ENCODE peak calls at places on chromosomes 13 and 19, in eight cellular contexts. X is activated CD4-positive, alpha-beta T cell treated with anti-CD3 and anti-CD28 coated beads for 1 hour; B is amniotic stem cell; A is cardiac fibroblast; J is stimulated activated CD8-positive, alpha-beta memory T cell treated with anti-CD3 and anti-CD28 coated beads, Interleukin-15, amount 100 ng/mL, for 4 hours; L is NCI-H1105 treated with DMSO at 0.1 percent for 48 hours; U is MCF 10A; E is activated naive CD8-positive, alpha-beta T cell treated with anti-CD3 and anti-CD28 coated beads, Interleukin-2, amount 50 U/mL, for 16 hours. P is an unnamed sample.

GRCh38 chr19:33430674-33431277 is 57.3 kb downstream of the CEBPG start:
- DNase-seq in J (no peak), L (peak), X (peak), B (peak), A (peak), U (peak), E (peak), P (no peak)

GRCh38 chr19:11813801-11814706 is at the start of gene ZNF440:
- DNase-seq in U (peak), J (peak), L (peak), B (peak), X (peak), E (peak), A (peak), P (peak)

GRCh38 chr19:13153627-13154240 is 3.5 kb downstream of the IER2 start:
- DNase-seq in U (peak), B (no peak), X (peak), E (no peak), J (no peak), L (peak), A (peak), P (no peak)

GRCh38 chr13:20461481-20461859 is 64.2 kb downstream of the CRYL1 start:
- DNase-seq in U (peak), B (no peak), L (no peak), X (no peak), E (no peak), J (no peak), A (peak), P (no peak)

GRCh38 chr19:17457621-17458020 is 3.1 kb downstream of the NXNL1 start:
- DNase-seq in A (no peak), X (no peak), U (no peak), L (no peak), E (no peak), B (no peak), J (no peak), P (no peak)

GRCh38 chr19:2532252-2533071 is 56.5 kb downstream of the GADD45B start:
- DNase-seq in U (peak), A (peak), B (peak), E (no peak), J (no peak), X (no peak), L (no peak), P (no peak)

GRCh38 chr19:45676851-45677263 is 8.8 kb downstream of the GIPR start:
- DNase-seq in A (no peak), E (peak), X (peak), U (no peak), B (no peak), L (no peak), J (peak), P (peak)

GRCh38 chr13:87872813-87873212 is 201.6 kb downstream of the SLITRK5 start:
- DNase-seq in B (no peak), L (no peak), U (no peak), J (no peak), E (no peak), A (no peak), X (no peak), P (no peak)

GRCh38 chr19:47781590-47782318 is 3.3 kb downstream of the SELENOW start:
- DNase-seq in X (no peak), U (no peak), A (no peak), L (no peak), J (no peak), B (no peak), E (no peak), P (no peak)

GRCh38 chr13:44230736-44231135 is 142.9 kb upstream of the SERP2 start:
- DNase-seq in A (peak), L (no peak), X (no peak), B (no peak), U (no peak), E (no peak), J (no peak), P (no peak)

GRCh38 chr13:20608438-20609020 is 41.6 kb downstream of the IFT88 start:
- DNase-seq in B (no peak), X (no peak), A (no peak), J (no peak), U (no peak), L (no peak), E (no peak), P (no peak)

GRCh38 chr13:33445024-33445423 is 159.5 kb upstream of the STARD13 start:
- DNase-seq in L (no peak), A (no peak), U (no peak), J (no peak), X (no peak), E (no peak), B (no peak), P (no peak)

GRCh38 chr19:7505682-7506384 is 10.1 kb upstream of the ZNF358 start:
- DNase-seq in B (no peak), J (no peak), U (no peak), E (no peak), L (no peak), A (no peak), X (no peak), P (no peak)

GRCh38 chr19:53927745-53928144 is 18.7 kb downstream of the CACNG7 start:
- DNase-seq in X (no peak), L (no peak), E (no peak), U (peak), J (no peak), B (peak), A (peak), P (no peak)

GRCh38 chr19:42473686-42474085 is 30.9 kb upstream of the CXCL17 start:
- DNase-seq in J (no peak), U (no peak), L (no peak), X (no peak), B (no peak), E (no peak), A (no peak), P (no peak)

GRCh38 chr13:44523176-44524017 is 52.7 kb downstream of the TSC22D1 start:
- DNase-seq in A (peak), X (no peak), J (no peak), E (no peak), B (no peak), L (no peak), U (peak), P (no peak)

GRCh38 chr19:3057275-3057714 is 5.0 kb downstream of the TLE5 start:
- DNase-seq in B (no peak), L (peak), A (no peak), E (no peak), U (peak), J (no peak), X (no peak), P (no peak)

GRCh38 chr13:99086869-99087129 is 108.9 kb upstream of the DOCK9 start:
- DNase-seq in U (no peak), J (peak), B (no peak), L (no peak), E (no peak), A (peak), X (no peak), P (no peak)

GRCh38 chr19:42074513-42075363 is 1.2 kb upstream of the ZNF574 start:
- DNase-seq in B (no peak), U (no peak), J (no peak), X (peak), L (no peak), E (no peak), A (no peak), P (no peak)

GRCh38 chr13:49649244-49649962 is 21.1 kb downstream of the ARL11 start:
- DNase-seq in J (no peak), U (peak), B (no peak), X (no peak), E (no peak), L (no peak), A (peak), P (no peak)

GRCh38 chr19:56721714-56722113 is 50.2 kb upstream of the ZNF835 start:
- DNase-seq in E (no peak), B (no peak), A (no peak), L (no peak), U (no peak), X (no peak), J (no peak), P (no peak)

GRCh38 chr19:49339364-49340068 is 4.3 kb downstream of the CD37 start:
- DNase-seq in U (no peak), L (no peak), X (no peak), J (no peak), E (no peak), A (peak), B (no peak), P (no peak)

GRCh38 chr13:30165791-30166190 is 141.6 kb downstream of the KATNAL1 start:
- DNase-seq in X (no peak), J (no peak), L (no peak), A (peak), U (no peak), B (no peak), E (no peak), P (no peak)

GRCh38 chr13:51959773-51960172 is 51.5 kb downstream of the ATP7B start:
- DNase-seq in L (no peak), B (no peak), J (no peak), A (no peak), U (no peak), X (no peak), E (no peak), P (no peak)

GRCh38 chr13:27022571-27023311 is 148.9 kb downstream of the USP12 start:
- DNase-seq in U (peak), B (no peak), E (no peak), J (no peak), X (no peak), L (no peak), A (peak), P (no peak)

GRCh38 chr13:31913459-31913858 is 118.1 kb upstream of the FRY start:
- DNase-seq in E (no peak), L (no peak), J (no peak), A (peak), B (peak), U (peak), X (no peak), P (no peak)

GRCh38 chr13:31767175-31767900 is 28.0 kb downstream of the RXFP2 start:
- DNase-seq in B (peak), A (peak), L (no peak), E (no peak), X (no peak), J (no peak), U (peak), P (no peak)

GRCh38 chr19:46602392-46603194 is 1.5 kb downstream of the CALM3 start:
- DNase-seq in L (no peak), U (no peak), B (no peak), E (peak), J (peak), A (no peak), X (no peak), P (no peak)

GRCh38 chr19:18086590-18087138 is at the start of gene IL12RB1:
- DNase-seq in U (no peak), J (no peak), A (no peak), L (no peak), E (no peak), X (no peak), B (no peak), P (peak)

GRCh38 chr19:39413903-39414608 is 1.6 kb downstream of the PLEKHG2 start:
- DNase-seq in B (no peak), X (no peak), U (no peak), E (no peak), A (no peak), L (no peak), J (no peak), P (no peak)

GRCh38 chr19:11177592-11177991 is 19.8 kb downstream of the KANK2 start:
- DNase-seq in X (no peak), U (no peak), A (no peak), B (no peak), J (no peak), E (no peak), L (no peak), P (no peak)